ENCODE peak calls at places on chromosomes 5 and 9, in eight cellular contexts. X is neural progenitor cell, J is mammary epithelial cell, Y is PC-3, P is hepatocyte, D is GM12878, I is IMR-90, S is SK-N-SH. C is an unnamed sample. For H3K36me3, the result is how much of the 10 kb centered on the place peaks cover.

GRCh38 chr5:154740483-154740882 is 14.7 kb upstream of the LARP1 start:
- DNase-seq in X (peak), J (no peak), Y (no peak), P (peak), D (no peak), I (peak), S (peak), C (peak)

GRCh38 chr9:121191235-121191634 is 10.4 kb downstream of the RAB14 start:
- DNase-seq in X (no peak), J (no peak), Y (no peak), P (no peak), D (no peak), I (no peak), S (no peak), C (no peak)

GRCh38 chr9:79408617-79409016 is 163.1 kb upstream of the TLE4 start:
- DNase-seq in X (no peak), J (no peak), Y (no peak), P (no peak), D (no peak), I (peak), S (no peak), C (no peak)

GRCh38 chr5:176339304-176339703 is 22.3 kb downstream of the KIAA1191 start:
- DNase-seq in X (no peak), J (no peak), Y (no peak), P (no peak), D (no peak), I (no peak), S (no peak), C (no peak)

GRCh38 chr9:3205421-3206095 is 320.2 kb downstream of the RFX3 start:
- DNase-seq in X (no peak), J (no peak), Y (no peak), P (no peak), D (no peak), I (no peak), S (no peak), C (no peak)

GRCh38 chr9:37787059-37787458 is 2.2 kb upstream of the EXOSC3 start:
- DNase-seq in X (no peak), J (no peak), Y (no peak), P (no peak), D (no peak), I (no peak), S (no peak), C (no peak)

GRCh38 chr5:93294184-93294583 is 286.8 kb downstream of the NR2F1-AS1 start:
- DNase-seq in X (no peak), J (peak), Y (peak), P (no peak), D (no peak), I (peak), S (no peak), C (peak)

GRCh38 chr9:137621131-137621757 is 2.4 kb downstream of the EHMT1 start:
- DNase-seq in X (no peak), J (no peak), Y (peak), P (no peak), D (no peak), I (no peak), S (no peak), C (no peak)

DNA sequence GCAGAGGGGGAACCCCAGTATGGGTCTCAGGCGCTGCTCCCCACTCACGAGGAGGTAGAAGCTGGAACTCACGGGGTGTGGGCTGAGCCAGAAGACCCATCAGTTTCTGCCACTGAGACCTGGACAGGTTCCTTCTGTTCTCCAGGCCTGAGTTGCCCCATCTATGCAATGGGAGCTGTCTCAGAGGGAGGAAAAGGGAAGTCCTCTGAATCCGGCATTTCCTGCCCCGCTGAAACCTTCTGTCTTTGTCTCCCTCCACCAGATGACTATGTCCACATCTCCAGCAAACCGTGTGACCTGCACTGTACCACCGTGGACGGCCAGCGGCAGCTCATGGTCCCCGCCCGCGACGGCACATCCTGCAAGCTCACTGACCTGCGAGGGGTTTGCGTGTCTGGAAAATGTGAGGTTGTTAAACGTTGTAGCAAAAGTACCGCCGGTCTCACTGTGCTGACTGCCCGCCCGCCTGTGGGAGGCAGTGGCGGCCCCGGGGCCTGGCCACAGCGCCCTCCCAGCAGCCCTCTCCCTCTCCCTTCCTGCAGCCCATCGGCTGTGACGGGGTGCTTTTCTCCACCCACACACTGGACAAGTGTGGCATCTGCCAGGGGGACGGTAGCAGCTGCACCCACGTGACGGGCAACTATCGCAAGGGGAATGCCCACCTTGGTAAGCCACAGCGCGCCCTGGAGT is 6.0 kb downstream of the ADAMTSL2 start:
- DNase-seq in X (no peak), J (no peak), Y (no peak), P (no peak), D (peak), I (no peak), S (no peak), C (no peak)
- H3K36me3 ChIP-seq in X (under half), J (under half), Y (under half), P (under half), D (under half), I (under half), S (under half), C (under half)

DNA sequence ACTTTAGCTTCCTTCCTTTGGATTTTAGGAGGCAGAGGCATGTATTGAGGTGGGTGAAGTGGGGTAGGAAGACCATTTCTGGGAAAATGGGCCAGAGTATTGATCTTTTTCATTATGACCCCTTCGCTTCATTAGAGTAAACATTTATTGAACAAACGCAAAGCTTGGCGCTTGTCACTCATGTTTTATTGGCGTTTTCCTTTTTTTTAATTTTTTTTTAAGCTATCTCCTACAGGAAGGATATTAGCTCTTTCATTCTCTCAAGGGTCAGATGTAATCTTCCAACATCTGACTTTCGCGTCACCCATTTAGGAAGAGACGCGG is 273 bp upstream of the SUB1 start:
- DNase-seq in X (no peak), J (no peak), Y (no peak), P (no peak), D (no peak), I (no peak), S (no peak), C (no peak)
- H2AFZ ChIP-seq in X (peak), J (peak), Y (peak), P (peak), D (no peak), I (peak), S (peak), C (no peak)

GRCh38 chr5:134503088-134503936 is 22.2 kb upstream of the JADE2 start:
- DNase-seq in X (no peak), J (peak), Y (peak), P (peak), D (peak), I (peak), S (peak), C (peak)
- H3K4me3 ChIP-seq in X (no peak), J (no peak), Y (peak), P (no peak), D (no peak), I (no peak), S (no peak), C (no peak)

DNA sequence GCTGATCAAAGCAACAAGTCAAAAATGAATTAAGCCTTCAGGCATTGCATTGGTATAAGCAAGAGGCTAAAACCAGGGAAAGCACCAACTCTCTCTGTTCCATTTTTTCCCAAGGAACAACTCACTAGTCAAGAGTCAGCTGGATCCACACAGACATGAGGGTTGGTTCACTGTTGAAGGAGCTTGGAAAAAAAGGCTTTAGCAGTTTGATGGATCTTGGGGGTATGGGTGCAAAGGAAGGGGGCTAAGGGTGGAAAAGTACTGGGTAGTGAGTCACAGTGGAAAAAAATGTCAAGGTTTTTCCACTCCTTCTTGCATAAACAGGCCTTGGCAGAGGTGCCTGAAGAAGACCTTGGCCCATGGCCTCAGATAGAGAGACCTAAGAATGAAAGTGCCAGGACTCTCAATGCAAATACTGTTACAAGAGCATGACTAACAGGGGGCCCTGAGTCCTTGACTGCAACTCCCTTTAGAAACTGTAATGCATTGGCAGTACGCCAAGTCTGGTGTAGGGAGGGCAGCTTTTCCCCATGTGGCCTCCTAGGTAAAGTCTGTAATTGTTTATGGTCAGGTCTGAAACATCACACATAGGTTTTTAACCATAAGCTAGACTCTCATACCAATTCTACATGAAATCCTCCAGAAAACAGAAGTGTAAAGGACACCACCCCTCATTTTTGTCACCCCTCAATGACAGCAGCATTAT is 23.7 kb downstream of the ACTL7A start:
- DNase-seq in X (no peak), J (peak), Y (peak), P (peak), D (peak), I (peak), S (no peak), C (peak)
- H3K36me3 ChIP-seq in X (under half), J (under half), Y (under half), P (under half), D (under half), I (under half), S (half or more), C (under half)

C was measured in fibroblast of lung.